ENCODE peak calls at places on chromosomes 7 and 10, in ten cellular contexts. One of them, this sample, is unnamed.

GRCh38 chr10:87842220-87842641 is 21.1 kb downstream of the KLLN start:
- DNase-seq in fibroblast of mammary gland: no peak
- DNase-seq in transverse colon: peak; percentile 72
- DNase-seq in esophagus muscularis mucosa: no peak
- DNase-seq in cardiac fibroblast: no peak
- DNase-seq in adrenal gland: no peak
- DNase-seq in endodermal cell: no peak
- DNase-seq in heart right ventricle: no peak
- DNase-seq in left ventricle myocardium inferior: no peak
- DNase-seq in upper lobe of left lung: peak; percentile 38
- DNase-seq in this sample: peak; percentile 43

GRCh38 chr10:7890802-7891201 is 72.5 kb downstream of the TAF3 start:
- DNase-seq in fibroblast of mammary gland: no peak
- DNase-seq in transverse colon: no peak
- DNase-seq in esophagus muscularis mucosa: no peak
- DNase-seq in cardiac fibroblast: no peak
- DNase-seq in adrenal gland: no peak
- DNase-seq in endodermal cell: no peak
- DNase-seq in heart right ventricle: no peak
- DNase-seq in left ventricle myocardium inferior: no peak
- DNase-seq in upper lobe of left lung: no peak
- DNase-seq in this sample: no peak

GRCh38 chr7:50339990-50340500 is 35.5 kb downstream of the IKZF1 start:
- DNase-seq in fibroblast of mammary gland: no peak
- DNase-seq in transverse colon: peak; percentile 39
- DNase-seq in esophagus muscularis mucosa: no peak
- DNase-seq in cardiac fibroblast: no peak
- DNase-seq in adrenal gland: no peak
- DNase-seq in endodermal cell: peak; percentile 45
- DNase-seq in heart right ventricle: no peak
- DNase-seq in left ventricle myocardium inferior: no peak
- DNase-seq in upper lobe of left lung: no peak
- DNase-seq in this sample: no peak

GRCh38 chr10:89518108-89518507 is 17.3 kb downstream of the SLC16A12 start:
- DNase-seq in fibroblast of mammary gland: no peak
- DNase-seq in transverse colon: no peak
- DNase-seq in esophagus muscularis mucosa: no peak
- DNase-seq in cardiac fibroblast: peak; percentile 43
- DNase-seq in adrenal gland: no peak
- DNase-seq in endodermal cell: no peak
- DNase-seq in heart right ventricle: no peak
- DNase-seq in left ventricle myocardium inferior: peak; percentile 35
- DNase-seq in upper lobe of left lung: no peak
- DNase-seq in this sample: no peak

GRCh38 chr10:61974611-61975010 is 73.1 kb downstream of the ARID5B start:
- DNase-seq in fibroblast of mammary gland: peak; percentile 82
- DNase-seq in transverse colon: peak; percentile 51
- DNase-seq in esophagus muscularis mucosa: no peak
- DNase-seq in cardiac fibroblast: peak; percentile 80
- DNase-seq in adrenal gland: peak; percentile 27
- DNase-seq in endodermal cell: no peak
- DNase-seq in heart right ventricle: peak; percentile 72
- DNase-seq in left ventricle myocardium inferior: peak; percentile 53
- DNase-seq in upper lobe of left lung: no peak
- DNase-seq in this sample: peak; percentile 74

GRCh38 chr10:70481831-70482530 is 3.4 kb downstream of the PALD1 start:
- DNase-seq in fibroblast of mammary gland: no peak
- DNase-seq in transverse colon: no peak
- DNase-seq in esophagus muscularis mucosa: no peak
- DNase-seq in cardiac fibroblast: peak; percentile 32
- DNase-seq in adrenal gland: peak; percentile 38
- DNase-seq in endodermal cell: no peak
- DNase-seq in heart right ventricle: peak; percentile 87
- DNase-seq in left ventricle myocardium inferior: peak; percentile 77
- DNase-seq in upper lobe of left lung: peak; percentile 38
- DNase-seq in this sample: no peak

GRCh38 chr10:78817361-78817760 is 251.4 kb upstream of the ZMIZ1 start:
- DNase-seq in fibroblast of mammary gland: no peak
- DNase-seq in transverse colon: no peak
- DNase-seq in esophagus muscularis mucosa: no peak
- DNase-seq in cardiac fibroblast: peak; percentile 75
- DNase-seq in adrenal gland: no peak
- DNase-seq in endodermal cell: no peak
- DNase-seq in heart right ventricle: no peak
- DNase-seq in left ventricle myocardium inferior: no peak
- DNase-seq in upper lobe of left lung: no peak
- DNase-seq in this sample: peak; percentile 8

GRCh38 chr7:94432799-94433198 is 38.1 kb downstream of the COL1A2 start:
- DNase-seq in fibroblast of mammary gland: peak; percentile 29
- DNase-seq in transverse colon: no peak
- DNase-seq in esophagus muscularis mucosa: no peak
- DNase-seq in cardiac fibroblast: peak; percentile 14
- DNase-seq in adrenal gland: no peak
- DNase-seq in endodermal cell: no peak
- DNase-seq in heart right ventricle: no peak
- DNase-seq in left ventricle myocardium inferior: no peak
- DNase-seq in upper lobe of left lung: no peak
- DNase-seq in this sample: peak; percentile 63

GRCh38 chr10:16259726-16260125 is 177.1 kb upstream of the PTER start:
- DNase-seq in fibroblast of mammary gland: no peak
- DNase-seq in transverse colon: no peak
- DNase-seq in esophagus muscularis mucosa: no peak
- DNase-seq in cardiac fibroblast: no peak
- DNase-seq in adrenal gland: no peak
- DNase-seq in endodermal cell: no peak
- DNase-seq in heart right ventricle: no peak
- DNase-seq in left ventricle myocardium inferior: no peak
- DNase-seq in upper lobe of left lung: no peak
- DNase-seq in this sample: no peak

GRCh38 chr10:86172296-86172695 is 194.3 kb downstream of the GRID1 start:
- DNase-seq in fibroblast of mammary gland: no peak
- DNase-seq in transverse colon: no peak
- DNase-seq in esophagus muscularis mucosa: no peak
- DNase-seq in cardiac fibroblast: no peak
- DNase-seq in adrenal gland: no peak
- DNase-seq in endodermal cell: no peak
- DNase-seq in heart right ventricle: no peak
- DNase-seq in left ventricle myocardium inferior: no peak
- DNase-seq in upper lobe of left lung: no peak
- DNase-seq in this sample: no peak

GRCh38 chr7:122137291-122138077 is 6.6 kb downstream of the AASS start:
- DNase-seq in fibroblast of mammary gland: peak; percentile 59
- DNase-seq in transverse colon: no peak
- DNase-seq in esophagus muscularis mucosa: no peak
- DNase-seq in cardiac fibroblast: peak; percentile 25
- DNase-seq in adrenal gland: no peak
- DNase-seq in endodermal cell: no peak
- DNase-seq in heart right ventricle: no peak
- DNase-seq in left ventricle myocardium inferior: no peak
- DNase-seq in upper lobe of left lung: no peak
- DNase-seq in this sample: peak; percentile 43

DNA sequence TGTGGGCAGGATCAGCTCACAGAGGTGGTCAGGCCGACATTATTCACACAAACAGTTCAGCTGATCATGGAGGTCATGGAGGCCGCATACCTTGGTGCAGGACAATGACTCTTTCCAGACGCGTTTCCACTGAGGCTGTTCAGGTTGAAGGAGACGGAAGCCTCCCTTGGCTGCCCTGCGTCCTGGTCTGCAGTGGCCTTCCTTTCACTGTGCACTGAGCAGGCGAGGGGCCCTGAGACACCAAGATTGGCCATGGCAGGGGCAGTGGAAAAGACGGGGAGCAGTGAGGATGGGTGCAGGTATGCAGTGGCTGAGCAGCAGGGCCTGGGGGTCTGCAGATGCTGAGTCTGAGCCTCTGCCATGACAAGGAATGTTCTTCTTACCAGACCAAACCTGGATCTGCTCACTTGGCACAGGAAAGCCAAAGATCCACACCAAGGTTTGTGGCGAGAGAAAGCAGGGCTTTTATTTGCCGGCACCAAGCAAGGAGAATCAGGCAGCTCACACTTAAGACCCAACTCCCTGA is 263.3 kb downstream of the GLRX3 start:
- DNase-seq in fibroblast of mammary gland: no peak
- DNase-seq in transverse colon: no peak
- DNase-seq in esophagus muscularis mucosa: no peak
- DNase-seq in cardiac fibroblast: no peak
- DNase-seq in adrenal gland: no peak
- DNase-seq in endodermal cell: peak; percentile 30
- DNase-seq in heart right ventricle: no peak
- DNase-seq in left ventricle myocardium inferior: no peak
- DNase-seq in upper lobe of left lung: no peak
- DNase-seq in this sample: no peak
- TF ChIP-seq CTCF in fibroblast of mammary gland: no peak
- TF ChIP-seq CTCF in transverse colon: no peak
- TF ChIP-seq CTCF in esophagus muscularis mucosa: no peak
- TF ChIP-seq CTCF in cardiac fibroblast: no peak
- TF ChIP-seq CTCF in adrenal gland: no peak
- TF ChIP-seq CTCF in endodermal cell: no peak
- TF ChIP-seq CTCF in heart right ventricle: no peak
- TF ChIP-seq CTCF in left ventricle myocardium inferior: no peak
- TF ChIP-seq CTCF in upper lobe of left lung: no peak
- TF ChIP-seq CTCF in this sample: no peak

GRCh38 chr10:102283890-102284289 is 38.6 kb downstream of the GBF1 start:
- DNase-seq in fibroblast of mammary gland: no peak
- DNase-seq in transverse colon: no peak
- DNase-seq in esophagus muscularis mucosa: no peak
- DNase-seq in cardiac fibroblast: no peak
- DNase-seq in adrenal gland: no peak
- DNase-seq in endodermal cell: no peak
- DNase-seq in heart right ventricle: no peak
- DNase-seq in left ventricle myocardium inferior: no peak
- DNase-seq in upper lobe of left lung: no peak
- DNase-seq in this sample: no peak

GRCh38 chr10:102279104-102279503 is 33.8 kb downstream of the GBF1 start:
- DNase-seq in fibroblast of mammary gland: no peak
- DNase-seq in transverse colon: no peak
- DNase-seq in esophagus muscularis mucosa: no peak
- DNase-seq in cardiac fibroblast: no peak
- DNase-seq in adrenal gland: no peak
- DNase-seq in endodermal cell: no peak
- DNase-seq in heart right ventricle: no peak
- DNase-seq in left ventricle myocardium inferior: no peak
- DNase-seq in upper lobe of left lung: no peak
- DNase-seq in this sample: no peak

GRCh38 chr10:102283488-102283887 is 38.2 kb downstream of the GBF1 start:
- DNase-seq in fibroblast of mammary gland: no peak
- DNase-seq in transverse colon: no peak
- DNase-seq in esophagus muscularis mucosa: no peak
- DNase-seq in cardiac fibroblast: no peak
- DNase-seq in adrenal gland: no peak
- DNase-seq in endodermal cell: no peak
- DNase-seq in heart right ventricle: no peak
- DNase-seq in left ventricle myocardium inferior: no peak
- DNase-seq in upper lobe of left lung: no peak
- DNase-seq in this sample: no peak

GRCh38 chr10:102280397-102281015 is 35.2 kb downstream of the GBF1 start:
- DNase-seq in fibroblast of mammary gland: peak; percentile 30
- DNase-seq in transverse colon: no peak
- DNase-seq in esophagus muscularis mucosa: no peak
- DNase-seq in cardiac fibroblast: peak; percentile 58
- DNase-seq in adrenal gland: peak; percentile 18
- DNase-seq in endodermal cell: no peak
- DNase-seq in heart right ventricle: peak; percentile 71
- DNase-seq in left ventricle myocardium inferior: peak; percentile 37
- DNase-seq in upper lobe of left lung: peak; percentile 25
- DNase-seq in this sample: peak; percentile 30

GRCh38 chr10:102281103-102281502 is 35.8 kb downstream of the GBF1 start:
- DNase-seq in fibroblast of mammary gland: no peak
- DNase-seq in transverse colon: no peak
- DNase-seq in esophagus muscularis mucosa: no peak
- DNase-seq in cardiac fibroblast: no peak
- DNase-seq in adrenal gland: no peak
- DNase-seq in endodermal cell: no peak
- DNase-seq in heart right ventricle: no peak
- DNase-seq in left ventricle myocardium inferior: no peak
- DNase-seq in upper lobe of left lung: no peak
- DNase-seq in this sample: peak; percentile 57
- H3K4me3 ChIP-seq in fibroblast of mammary gland: no peak overlapping the region
- H3K4me3 ChIP-seq in transverse colon: no peak overlapping the region
- H3K4me3 ChIP-seq in esophagus muscularis mucosa: peak overlapping the region; percentile 20
- H3K4me3 ChIP-seq in cardiac fibroblast: peak overlapping the region; percentile 6
- H3K4me3 ChIP-seq in adrenal gland: no peak overlapping the region
- H3K4me3 ChIP-seq in endodermal cell: peak overlapping the region; percentile 46
- H3K4me3 ChIP-seq in heart right ventricle: peak overlapping the region; percentile 38
- H3K4me3 ChIP-seq in left ventricle myocardium inferior: peak overlapping the region; percentile 56
- H3K4me3 ChIP-seq in upper lobe of left lung: no peak overlapping the region
- H3K4me3 ChIP-seq in this sample: no peak overlapping the region

DNA sequence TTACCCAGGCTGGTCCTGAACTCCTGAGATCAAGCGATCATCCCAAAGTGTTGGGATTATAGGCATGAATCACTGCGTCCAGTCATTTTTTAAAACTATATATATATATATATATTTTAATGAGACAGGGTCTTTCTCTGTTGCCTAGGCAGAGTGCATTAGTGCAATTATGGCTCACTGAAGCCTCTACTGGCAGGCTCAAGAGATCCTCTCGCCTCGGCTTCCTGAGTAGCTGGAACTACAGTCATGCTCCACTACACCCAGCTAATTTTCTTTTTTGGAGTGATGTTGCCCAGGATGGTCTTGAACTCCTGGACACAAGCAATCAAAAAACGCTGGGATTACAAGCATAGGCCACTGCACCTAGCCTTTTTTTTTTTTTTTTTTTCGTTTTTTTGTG is 55.3 kb upstream of the KAT6B start:
- DNase-seq in fibroblast of mammary gland: no peak
- DNase-seq in transverse colon: no peak
- DNase-seq in esophagus muscularis mucosa: no peak
- DNase-seq in cardiac fibroblast: no peak
- DNase-seq in adrenal gland: no peak
- DNase-seq in endodermal cell: no peak
- DNase-seq in heart right ventricle: no peak
- DNase-seq in left ventricle myocardium inferior: no peak
- DNase-seq in upper lobe of left lung: no peak
- DNase-seq in this sample: no peak
- TF ChIP-seq CTCF in fibroblast of mammary gland: no peak
- TF ChIP-seq CTCF in transverse colon: no peak
- TF ChIP-seq CTCF in esophagus muscularis mucosa: no peak
- TF ChIP-seq CTCF in cardiac fibroblast: no peak
- TF ChIP-seq CTCF in adrenal gland: no peak
- TF ChIP-seq CTCF in endodermal cell: no peak
- TF ChIP-seq CTCF in heart right ventricle: no peak
- TF ChIP-seq CTCF in left ventricle myocardium inferior: no peak
- TF ChIP-seq CTCF in upper lobe of left lung: no peak
- TF ChIP-seq CTCF in this sample: peak; percentile 21

DNA sequence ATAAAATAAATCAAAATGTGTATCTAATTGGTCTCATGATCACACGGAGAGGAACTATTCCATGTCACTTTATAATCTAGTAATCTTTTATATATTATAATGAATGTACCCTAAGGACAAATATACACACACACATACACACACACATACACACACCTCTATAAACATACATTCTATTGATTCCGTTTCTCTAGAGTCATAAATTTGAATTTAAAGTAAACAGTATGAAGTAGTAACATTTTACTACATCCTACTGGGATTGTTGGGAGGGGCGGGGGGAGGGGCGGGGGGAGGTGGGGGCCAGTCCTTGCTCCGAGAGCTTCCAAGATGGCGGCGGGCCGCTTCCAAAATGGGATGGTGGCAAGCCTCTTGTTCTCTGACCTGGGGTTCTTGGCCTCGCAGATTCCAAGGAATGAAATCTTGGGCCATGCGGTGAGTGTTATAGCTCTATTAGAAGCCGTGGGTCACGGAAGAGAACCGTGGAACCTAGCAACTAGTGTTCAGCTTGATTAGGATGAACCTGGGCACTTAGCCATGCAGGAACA is 143.2 kb downstream of the REEP3 start:
- DNase-seq in fibroblast of mammary gland: no peak
- DNase-seq in transverse colon: no peak
- DNase-seq in esophagus muscularis mucosa: no peak
- DNase-seq in cardiac fibroblast: no peak
- DNase-seq in adrenal gland: no peak
- DNase-seq in endodermal cell: no peak
- DNase-seq in heart right ventricle: no peak
- DNase-seq in left ventricle myocardium inferior: no peak
- DNase-seq in upper lobe of left lung: no peak
- DNase-seq in this sample: no peak
- H3K4me3 ChIP-seq in fibroblast of mammary gland: no peak overlapping the region
- H3K4me3 ChIP-seq in transverse colon: no peak overlapping the region
- H3K4me3 ChIP-seq in esophagus muscularis mucosa: no peak overlapping the region
- H3K4me3 ChIP-seq in cardiac fibroblast: no peak overlapping the region
- H3K4me3 ChIP-seq in adrenal gland: no peak overlapping the region
- H3K4me3 ChIP-seq in endodermal cell: no peak overlapping the region
- H3K4me3 ChIP-seq in heart right ventricle: no peak overlapping the region
- H3K4me3 ChIP-seq in left ventricle myocardium inferior: no peak overlapping the region
- H3K4me3 ChIP-seq in upper lobe of left lung: no peak overlapping the region
- H3K4me3 ChIP-seq in this sample: no peak overlapping the region